ENCODE peak calls at places on chromosomes 2 and 18, in seven cellular contexts. L is H7, U is D341Med, F is cardiac fibroblast, O is skeletal muscle cell, C is HuH-7, A is HCEC 1CT. G is an unnamed sample.

GRCh38 chr18:76494541-76495403 is at the start of gene ZNF516:
- DNase-seq in L (peak), U (peak), F (peak), O (no peak), C (no peak), A (no peak), G (peak)

GRCh38 chr2:26849056-26850001 is 1.4 kb downstream of the DPYSL5 start:
- DNase-seq in L (peak), U (peak), F (no peak), O (no peak), C (peak), A (no peak), G (peak)

GRCh38 chr18:74541703-74542555 is 7.6 kb downstream of the CNDP1 start:
- DNase-seq in L (peak), U (no peak), F (peak), O (no peak), C (peak), A (no peak), G (peak)

GRCh38 chr2:68740184-68740914 is 5.7 kb downstream of the ARHGAP25 start:
- DNase-seq in L (no peak), U (no peak), F (peak), O (no peak), C (no peak), A (peak), G (no peak)

GRCh38 chr2:96329416-96329815 is 4.3 kb downstream of the ITPRIPL1 start:
- DNase-seq in L (no peak), U (no peak), F (peak), O (peak), C (no peak), A (peak), G (no peak)

GRCh38 chr2:41827354-41827971 is 220.4 kb upstream of the PKDCC start:
- DNase-seq in L (no peak), U (no peak), F (no peak), O (no peak), C (no peak), A (no peak), G (no peak)

GRCh38 chr2:59034791-59035190 is 793.7 kb upstream of the FANCL start:
- DNase-seq in L (no peak), U (no peak), F (no peak), O (no peak), C (no peak), A (no peak), G (no peak)

GRCh38 chr2:46299365-46300263 is 2.4 kb downstream of the EPAS1 start:
- DNase-seq in L (peak), U (peak), F (peak), O (peak), C (peak), A (peak), G (peak)

GRCh38 chr2:190533968-190534309 is 583 bp downstream of the NEMP2 start:
- DNase-seq in L (no peak), U (no peak), F (no peak), O (no peak), C (no peak), A (no peak), G (no peak)

GRCh38 chr2:30225131-30225762 is 6.1 kb upstream of the LBH start:
- DNase-seq in L (peak), U (no peak), F (peak), O (peak), C (no peak), A (peak), G (peak)

GRCh38 chr2:15415748-15416147 is 145.4 kb downstream of the NBAS start:
- DNase-seq in L (no peak), U (no peak), F (no peak), O (no peak), C (no peak), A (no peak), G (no peak)

GRCh38 chr18:34352385-34353163 is 127.9 kb upstream of the NOL4 start:
- DNase-seq in L (peak), U (peak), F (peak), O (no peak), C (no peak), A (no peak), G (peak)

GRCh38 chr18:53551868-53552426 is 672.5 kb downstream of the MBD2 start:
- DNase-seq in L (no peak), U (no peak), F (no peak), O (no peak), C (no peak), A (no peak), G (no peak)

GRCh38 chr2:6526093-6526824 is 339.4 kb downstream of the CMPK2 start:
- DNase-seq in L (peak), U (no peak), F (no peak), O (no peak), C (peak), A (no peak), G (peak)

GRCh38 chr2:3631851-3632659 is 25.9 kb upstream of the ALLC start:
- DNase-seq in L (peak), U (peak), F (no peak), O (no peak), C (no peak), A (no peak), G (no peak)

GRCh38 chr2:15662579-15662978 is 70.9 kb downstream of the DDX1 start:
- DNase-seq in L (no peak), U (no peak), F (no peak), O (no peak), C (no peak), A (no peak), G (no peak)

GRCh38 chr2:112623913-112624777 is 21.6 kb upstream of the SLC20A1 start:
- DNase-seq in L (no peak), U (no peak), F (peak), O (peak), C (no peak), A (peak), G (no peak)

GRCh38 chr2:205210494-205210893 is 471.8 kb upstream of the NRP2 start:
- DNase-seq in L (no peak), U (no peak), F (no peak), O (no peak), C (no peak), A (no peak), G (no peak)

GRCh38 chr18:22398464-22398863 is 19.3 kb downstream of the CTAGE1 start:
- DNase-seq in L (no peak), U (no peak), F (peak), O (no peak), C (no peak), A (no peak), G (no peak)

GRCh38 chr18:9348079-9348671 is 13.6 kb downstream of the TWSG1 start:
- DNase-seq in L (no peak), U (no peak), F (peak), O (no peak), C (no peak), A (peak), G (no peak)

GRCh38 chr2:169397697-169398096 is 35.4 kb upstream of the LRP2 start:
- DNase-seq in L (no peak), U (peak), F (peak), O (no peak), C (peak), A (no peak), G (no peak)

GRCh38 chr18:36628435-36629094 is 200.2 kb downstream of the TPGS2 start:
- DNase-seq in L (no peak), U (no peak), F (peak), O (peak), C (peak), A (peak), G (no peak)

GRCh38 chr2:206776432-206776831 is 11.0 kb downstream of the FASTKD2 start:
- DNase-seq in L (no peak), U (no peak), F (no peak), O (no peak), C (no peak), A (no peak), G (no peak)

GRCh38 chr2:65300134-65300771 is 72.6 kb downstream of the ACTR2 start:
- DNase-seq in L (peak), U (no peak), F (peak), O (peak), C (no peak), A (peak), G (peak)

GRCh38 chr18:74478876-74479275 is 17.3 kb upstream of the CNDP2 start:
- DNase-seq in L (no peak), U (no peak), F (no peak), O (no peak), C (no peak), A (no peak), G (no peak)

GRCh38 chr2:12723741-12724463 is 7.2 kb downstream of the TRIB2 start:
- DNase-seq in L (no peak), U (no peak), F (peak), O (no peak), C (no peak), A (no peak), G (no peak)

GRCh38 chr18:28650860-28651259 is 473.9 kb upstream of the CDH2 start:
- DNase-seq in L (no peak), U (no peak), F (peak), O (no peak), C (no peak), A (no peak), G (no peak)

GRCh38 chr2:75606851-75607798 is 39.5 kb upstream of the MRPL19 start:
- DNase-seq in L (no peak), U (no peak), F (peak), O (peak), C (no peak), A (peak), G (no peak)

GRCh38 chr2:75466708-75467311 is 93.9 kb downstream of the EVA1A start:
- DNase-seq in L (peak), U (peak), F (peak), O (no peak), C (peak), A (peak), G (peak)